ENCODE peak calls at places on chromosome 2, in six cellular contexts. U, Q, M, R, P and V are unnamed samples.
A peak's percentile ranks its signal among the peaks of the same experiment; 100 is the strongest.

GRCh38 chr2:237550057-237550415 is 16.3 kb upstream of the PRLH start:
- DNase-seq in Q (no peak), U (no peak), M (no peak), P (no peak), R (no peak), V (no peak)

GRCh38 chr2:5231287-5231686 is 460.9 kb upstream of the SOX11 start:
- DNase-seq in Q (no peak), P (no peak), U (no peak), M (no peak), R (peak; percentile 7), V (no peak)

GRCh38 chr2:23454501-23455120 is 69.6 kb downstream of the KLHL29 start:
- DNase-seq in P (no peak), Q (no peak), U (no peak), M (no peak), R (no peak), V (no peak)

GRCh38 chr2:134522436-134522835 is 196.4 kb downstream of the TMEM163 start:
- DNase-seq in M (no peak), P (no peak), R (no peak), U (no peak), Q (no peak), V (no peak)

GRCh38 chr2:100957971-100958653 is 44.0 kb upstream of the RPL31 start:
- DNase-seq in M (no peak), P (no peak), Q (peak; percentile 95), U (no peak), R (no peak), V (no peak)

GRCh38 chr2:173095356-173095755 is 19.7 kb downstream of the MAP3K20 start:
- DNase-seq in U (no peak), Q (no peak), R (no peak), P (no peak), M (no peak), V (no peak)

GRCh38 chr2:236507393-236508085 is 62.1 kb upstream of the ACKR3 start:
- DNase-seq in P (peak; percentile 87), U (no peak), M (no peak), R (peak; percentile 90), Q (peak; percentile 56), V (peak; percentile 92)

GRCh38 chr2:142472382-142472781 is 341.6 kb upstream of the LRP1B start:
- DNase-seq in M (no peak), Q (no peak), P (no peak), R (no peak), U (no peak), V (no peak)

GRCh38 chr2:103161456-103162289 is 399.8 kb downstream of the TMEM182 start:
- DNase-seq in U (peak; percentile 40), M (peak; percentile 61), Q (peak; percentile 75), R (peak; percentile 49), P (peak; percentile 79), V (peak; percentile 84)

GRCh38 chr2:40592223-40592622 is 140.3 kb upstream of the SLC8A1 start:
- DNase-seq in U (no peak), Q (no peak), P (peak; percentile 57), M (no peak), R (no peak), V (peak; percentile 54)

GRCh38 chr2:215137741-215138340 is 585 bp downstream of the ABCA12 start:
- DNase-seq in P (no peak), U (no peak), R (peak; percentile 19), Q (peak; percentile 69), M (no peak), V (no peak)

GRCh38 chr2:181241366-181241765 is 215.8 kb upstream of the ITGA4 start:
- DNase-seq in U (no peak), Q (no peak), M (no peak), R (no peak), P (no peak), V (no peak)

GRCh38 chr2:181240844-181241243 is 216.3 kb upstream of the ITGA4 start:
- DNase-seq in P (no peak), Q (no peak), U (no peak), M (no peak), R (no peak), V (no peak)

GRCh38 chr2:181239400-181239799 is 217.8 kb upstream of the ITGA4 start:
- DNase-seq in U (peak; percentile 55), Q (no peak), R (no peak), P (peak; percentile 30), M (no peak), V (peak; percentile 58)

DNA sequence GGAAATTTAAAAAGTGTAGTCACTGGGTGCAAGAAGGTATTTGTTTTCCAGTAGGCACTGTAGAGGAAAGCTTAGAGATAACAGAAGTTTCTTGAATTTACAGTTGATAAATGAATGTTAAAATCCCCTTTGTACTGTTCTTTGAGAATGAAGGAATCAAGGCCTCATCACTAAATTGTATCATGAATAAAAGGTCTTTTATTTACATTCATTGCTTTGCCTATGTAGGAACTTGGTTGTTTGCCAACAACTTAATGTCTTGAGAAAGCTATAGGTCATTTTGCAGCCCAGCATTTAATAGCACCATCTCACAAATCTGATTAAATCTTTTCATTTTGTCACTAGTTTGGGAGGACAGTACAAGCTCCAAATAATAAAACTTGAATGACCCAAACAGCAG is 213.9 kb upstream of the ITGA4 start:
- DNase-seq in R (no peak), U (no peak), P (no peak), Q (no peak), M (no peak), V (no peak)
- TF ChIP-seq EZH2phosphoT487 in R (no peak), U (no peak), P (no peak), Q (no peak), M (no peak), V (no peak)

GRCh38 chr2:159891917-159892691 is 94.1 kb upstream of the CD302 start:
- DNase-seq in M (peak; percentile 14), Q (peak; percentile 84), P (no peak), R (no peak), U (no peak), V (peak; percentile 46)
- TF ChIP-seq EZH2phosphoT487 in M (no peak), Q (no peak), P (no peak), R (no peak), U (no peak), V (no peak)

GRCh38 chr2:9178905-9179571 is 27.6 kb upstream of the ASAP2 start:
- DNase-seq in M (peak; percentile 78), Q (peak; percentile 92), U (peak; percentile 83), P (no peak), R (no peak), V (no peak)

GRCh38 chr2:9170458-9171130 is 36.0 kb upstream of the ASAP2 start:
- DNase-seq in M (no peak), R (no peak), P (no peak), Q (no peak), U (no peak), V (peak; percentile 41)

GRCh38 chr2:9178110-9178904 is 28.3 kb upstream of the ASAP2 start:
- DNase-seq in U (peak; percentile 56), R (no peak), M (peak; percentile 53), Q (peak; percentile 47), P (no peak), V (peak; percentile 40)

GRCh38 chr2:9179572-9180201 is 26.9 kb upstream of the ASAP2 start:
- DNase-seq in P (no peak), R (no peak), M (no peak), U (no peak), Q (peak; percentile 99), V (no peak)

GRCh38 chr2:9174771-9175441 is 31.7 kb upstream of the ASAP2 start:
- DNase-seq in U (peak; percentile 45), R (no peak), Q (peak; percentile 92), M (no peak), P (no peak), V (peak; percentile 51)
- TF ChIP-seq EZH2phosphoT487 in U (no peak), R (no peak), Q (no peak), M (no peak), P (no peak), V (no peak)

GRCh38 chr2:197121255-197121654 is 189.3 kb downstream of the ANKRD44 start:
- DNase-seq in Q (no peak), M (no peak), P (peak; percentile 19), U (no peak), R (no peak), V (no peak)
- TF ChIP-seq EZH2phosphoT487 in Q (no peak), M (no peak), P (no peak), U (no peak), R (no peak), V (no peak)

GRCh38 chr2:115774361-115774760 is 1331.9 kb downstream of the DPP10 start:
- DNase-seq in Q (no peak), M (no peak), P (no peak), U (no peak), R (no peak), V (no peak)

DNA sequence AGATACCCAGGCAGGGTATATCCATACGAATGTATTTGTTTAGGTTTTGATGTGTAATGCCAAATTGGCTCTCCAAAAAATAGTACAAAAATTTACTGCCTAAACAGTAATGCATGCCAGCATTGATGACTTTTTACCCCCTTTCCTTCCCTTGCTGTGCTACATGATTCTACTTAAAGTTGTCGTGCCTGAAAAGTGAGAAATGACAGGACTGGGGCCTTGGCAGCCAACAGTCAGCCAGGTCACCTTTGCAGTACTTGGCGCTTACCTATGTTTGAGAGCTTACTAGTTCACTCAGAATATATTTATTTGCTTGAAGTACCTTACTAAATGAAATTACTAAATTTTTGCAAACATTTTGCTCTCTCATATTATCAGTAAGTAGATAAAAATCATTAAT is 1329.1 kb downstream of the DPP10 start:
- DNase-seq in R (no peak), Q (no peak), M (no peak), P (no peak), U (no peak), V (no peak)
- TF ChIP-seq EZH2phosphoT487 in R (no peak), Q (no peak), M (no peak), P (no peak), U (no peak), V (no peak)

DNA sequence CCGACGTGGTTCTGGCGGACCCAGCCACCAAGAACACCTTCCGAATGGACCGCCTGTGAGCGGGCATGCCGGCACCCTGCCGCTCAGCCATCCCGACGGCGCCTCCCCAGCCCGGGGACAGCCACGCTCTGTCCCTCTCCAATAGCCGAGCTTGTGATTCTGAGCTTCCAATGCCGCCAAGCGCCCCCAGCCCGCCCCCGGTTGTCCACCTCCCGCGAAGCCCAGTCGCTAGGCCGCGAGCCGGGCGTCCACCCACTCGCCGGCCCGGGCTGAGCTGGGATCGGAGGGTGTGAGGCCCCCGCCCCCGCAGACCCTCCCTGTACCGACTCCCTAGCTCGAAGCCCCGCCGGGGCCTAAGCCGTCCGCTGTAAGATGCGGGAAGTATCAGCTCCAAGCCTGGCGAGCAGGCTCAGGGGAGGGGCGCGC is 1195.1 kb upstream of the CHAC2 start:
- DNase-seq in U (no peak), P (no peak), Q (no peak), M (no peak), R (peak; percentile 3), V (no peak)
- TF ChIP-seq EZH2phosphoT487 in U (no peak), P (no peak), Q (no peak), M (no peak), R (no peak), V (no peak)

GRCh38 chr2:70596739-70597138 is 43.1 kb upstream of the TGFA start:
- DNase-seq in Q (peak; percentile 23), P (no peak), U (no peak), M (no peak), R (no peak), V (no peak)
- TF ChIP-seq EZH2phosphoT487 in Q (no peak), P (no peak), U (no peak), M (no peak), R (no peak), V (no peak)

GRCh38 chr2:11411768-11412448 is 54.1 kb downstream of the E2F6 start:
- DNase-seq in Q (peak; percentile 63), M (peak; percentile 29), P (peak; percentile 75), R (peak; percentile 85), U (peak; percentile 39), V (peak; percentile 88)
- TF ChIP-seq EZH2phosphoT487 in Q (no peak), M (no peak), P (no peak), R (no peak), U (no peak), V (no peak)

GRCh38 chr2:144519934-144520717 is at the start of gene ZEB2:
- DNase-seq in R (peak; percentile 63), Q (peak; percentile 92), M (no peak), P (peak; percentile 89), U (peak; percentile 81), V (peak; percentile 72)
- TF ChIP-seq EZH2phosphoT487 in R (no peak), Q (no peak), M (no peak), P (peak; percentile 50), U (no peak), V (no peak)